ENCODE peak calls at places on chromosomes 16 and 17, in six cellular contexts. Q, V, H, P, B and C are unnamed samples.

GRCh38 chr17:26792486-26792885 is 501.4 kb upstream of the WSB1 start:
- DNase-seq in V (no peak), Q (peak), H (no peak), P (peak), B (no peak), C (no peak)

GRCh38 chr17:10295728-10296343 is 77.0 kb downstream of the MYH13 start:
- DNase-seq in V (peak), H (peak), B (no peak), Q (peak), P (peak), C (peak)

GRCh38 chr17:1399366-1399678 is 700 bp downstream of the YWHAE start:
- DNase-seq in B (no peak), H (no peak), V (no peak), Q (no peak), P (no peak), C (no peak)

GRCh38 chr16:69613283-69614154 is 47.8 kb downstream of the NFAT5 start:
- DNase-seq in H (no peak), V (no peak), P (peak), B (no peak), Q (no peak), C (no peak)

GRCh38 chr17:68305132-68305531 is 13.8 kb downstream of the ARSG start:
- DNase-seq in V (no peak), Q (no peak), B (no peak), P (peak), H (no peak), C (no peak)

GRCh38 chr17:64413505-64413904 is 22.8 kb upstream of the PECAM1 start:
- DNase-seq in H (peak), Q (no peak), P (no peak), V (no peak), B (no peak), C (no peak)

GRCh38 chr16:23379707-23380106 is 73.3 kb downstream of the COG7 start:
- DNase-seq in B (no peak), H (no peak), P (no peak), V (no peak), Q (no peak), C (no peak)

GRCh38 chr17:77125432-77125901 is 15.3 kb upstream of the SEC14L1 start:
- DNase-seq in V (no peak), H (no peak), P (peak), Q (peak), B (no peak), C (no peak)

GRCh38 chr17:28623696-28624095 is 9.7 kb upstream of the RSKR start:
- DNase-seq in Q (no peak), H (no peak), B (no peak), V (no peak), P (no peak), C (no peak)

GRCh38 chr17:74512041-74512440 is 19.2 kb downstream of the CD300LB start:
- DNase-seq in H (no peak), Q (peak), B (no peak), P (peak), V (peak), C (no peak)

GRCh38 chr16:68081796-68082567 is 3.2 kb upstream of the NFATC3 start:
- DNase-seq in V (no peak), B (no peak), H (no peak), P (no peak), Q (no peak), C (no peak)

GRCh38 chr17:31499771-31500554 is 108.5 kb downstream of the RAB11FIP4 start:
- DNase-seq in B (no peak), P (peak), H (no peak), V (peak), Q (peak), C (no peak)

GRCh38 chr16:31134091-31134571 is 1.4 kb downstream of the PRSS8 start:
- DNase-seq in B (no peak), Q (no peak), H (no peak), P (no peak), V (no peak), C (no peak)

GRCh38 chr16:397135-397661 is at the start of gene NME4:
- DNase-seq in H (no peak), V (no peak), P (peak), Q (no peak), B (no peak), C (no peak)

GRCh38 chr16:74625500-74626350 is 18.8 kb upstream of the GLG1 start:
- DNase-seq in B (no peak), Q (no peak), V (no peak), P (no peak), H (no peak), C (no peak)

GRCh38 chr16:21028728-21029127 is 121.9 kb downstream of the DNAH3 start:
- DNase-seq in V (no peak), H (no peak), Q (no peak), P (no peak), B (no peak), C (no peak)

GRCh38 chr17:38701504-38702165 is 3.4 kb upstream of the MLLT6 start:
- DNase-seq in P (peak), V (no peak), H (no peak), B (peak), Q (peak), C (no peak)

GRCh38 chr16:76885776-76886175 is 305.2 kb upstream of the MON1B start:
- DNase-seq in P (no peak), B (no peak), V (no peak), Q (no peak), H (no peak), C (no peak)

GRCh38 chr16:35797811-35798210 is 2338.4 kb downstream of the TP53TG3F start:
- DNase-seq in H (no peak), V (no peak), B (no peak), Q (no peak), P (no peak), C (no peak)

GRCh38 chr16:51149251-51149661 is 1.8 kb downstream of the SALL1 start:
- DNase-seq in Q (no peak), P (no peak), V (no peak), B (no peak), H (no peak), C (peak)

GRCh38 chr16:4232541-4233386 is 9.1 kb downstream of the SRL start:
- DNase-seq in Q (no peak), V (peak), B (no peak), P (no peak), H (no peak), C (no peak)

GRCh38 chr16:66740010-66740409 is 11.4 kb downstream of the DYNC1LI2 start:
- DNase-seq in V (no peak), P (peak), B (no peak), Q (no peak), H (no peak), C (no peak)

GRCh38 chr17:78125138-78125913 is 3.2 kb downstream of the TMC6 start:
- DNase-seq in H (no peak), B (no peak), V (no peak), Q (no peak), P (no peak), C (no peak)

GRCh38 chr16:4660454-4661007 is 32.8 kb upstream of the NUDT16L1 start:
- DNase-seq in Q (peak), V (peak), P (peak), H (peak), B (no peak), C (peak)

GRCh38 chr17:10172241-10172741 is 26.1 kb downstream of the GAS7 start:
- DNase-seq in P (peak), H (no peak), V (no peak), B (no peak), Q (peak), C (no peak)

GRCh38 chr16:72569677-72570076 is 397.7 kb upstream of the PMFBP1 start:
- DNase-seq in H (no peak), Q (no peak), V (no peak), B (no peak), P (no peak), C (no peak)

GRCh38 chr17:29250666-29251065 is 4.0 kb downstream of the CRYBA1 start:
- DNase-seq in Q (peak), B (no peak), V (no peak), H (no peak), P (peak), C (no peak)

GRCh38 chr17:282912-283882 is 69.4 kb downstream of the RPH3AL start:
- DNase-seq in V (no peak), B (no peak), P (no peak), H (no peak), Q (no peak), C (peak)

GRCh38 chr16:49959552-49960277 is 65.3 kb upstream of the CNEP1R1 start:
- DNase-seq in P (no peak), H (peak), V (no peak), B (no peak), Q (peak), C (no peak)

GRCh38 chr16:89322381-89323119 is 105.0 kb downstream of the ZNF778 start:
- DNase-seq in P (peak), V (peak), Q (peak), H (peak), B (no peak), C (peak)

GRCh38 chr16:1884155-1884760 is 12.3 kb upstream of the MEIOB start:
- DNase-seq in H (no peak), V (no peak), B (no peak), P (peak), Q (peak), C (no peak)

GRCh38 chr17:48044851-48045250 is 3.3 kb upstream of the NFE2L1 start:
- DNase-seq in V (no peak), Q (no peak), P (no peak), H (no peak), B (no peak), C (no peak)

GRCh38 chr17:48045270-48046001 is 2.7 kb upstream of the NFE2L1 start:
- DNase-seq in V (no peak), H (no peak), Q (no peak), P (no peak), B (peak), C (no peak)

GRCh38 chr17:48047113-48047740 is 932 bp upstream of the NFE2L1 start:
- DNase-seq in H (no peak), V (no peak), P (no peak), Q (no peak), B (no peak), C (no peak)

GRCh38 chr17:48047741-48048320 is 328 bp upstream of the NFE2L1 start:
- DNase-seq in Q (peak), H (peak), P (peak), B (peak), V (peak), C (peak)

DNA sequence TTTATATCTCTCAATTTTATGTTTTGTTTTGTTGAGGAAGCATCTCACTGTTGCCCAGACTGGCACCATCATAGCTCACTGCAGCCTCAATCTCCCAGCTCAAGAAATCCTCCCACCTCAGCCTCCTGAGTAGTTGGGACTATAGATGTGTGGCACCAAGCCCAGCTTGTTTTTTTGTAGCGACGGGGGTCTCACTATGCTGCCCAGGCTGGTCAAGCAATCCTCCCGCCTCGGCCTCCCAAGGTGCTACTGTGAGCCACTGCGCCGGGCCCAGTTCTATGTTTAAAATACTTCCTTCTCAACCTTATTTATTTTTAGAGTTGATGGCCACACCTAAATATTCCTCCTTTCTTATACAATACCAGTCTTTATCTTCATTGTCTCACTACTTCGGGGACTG is 1.9 kb upstream of the NFE2L1 start:
- DNase-seq in V (no peak), P (no peak), Q (no peak), H (no peak), B (no peak), C (no peak)
- H3K4me3 ChIP-seq in V (no peak), P (no peak), Q (peak), H (no peak), B (no peak), C (no peak)

GRCh38 chr17:70868134-70868533 is 698.8 kb downstream of the KCNJ2 start:
- DNase-seq in B (no peak), P (no peak), V (no peak), Q (no peak), H (no peak), C (no peak)

GRCh38 chr17:70859829-70860228 is 690.5 kb downstream of the KCNJ2 start:
- DNase-seq in V (no peak), Q (no peak), H (no peak), B (no peak), P (no peak), C (no peak)

GRCh38 chr17:70865993-70866804 is 696.9 kb downstream of the KCNJ2 start:
- DNase-seq in V (no peak), P (peak), H (no peak), Q (peak), B (no peak), C (no peak)

GRCh38 chr17:70862295-70862694 is 693.0 kb downstream of the KCNJ2 start:
- DNase-seq in V (no peak), B (no peak), P (no peak), Q (no peak), H (no peak), C (no peak)

GRCh38 chr17:70863436-70864248 is 694.3 kb downstream of the KCNJ2 start:
- DNase-seq in H (no peak), B (no peak), P (peak), V (no peak), Q (no peak), C (no peak)
- H3K4me3 ChIP-seq in H (no peak), B (no peak), P (no peak), V (no peak), Q (no peak), C (no peak)

GRCh38 chr17:82332669-82333278 is 792 bp downstream of the SECTM1 start:
- DNase-seq in V (no peak), P (peak), H (peak), Q (peak), B (no peak), C (peak)
- H3K4me3 ChIP-seq in V (peak), P (peak), H (peak), Q (peak), B (peak), C (peak)

GRCh38 chr17:15436399-15437369 is 30.7 kb downstream of the CDRT4 start:
- DNase-seq in P (peak), H (peak), B (peak), V (peak), Q (peak), C (peak)
- H3K4me3 ChIP-seq in P (no peak), H (no peak), B (no peak), V (no peak), Q (no peak), C (no peak)

DNA sequence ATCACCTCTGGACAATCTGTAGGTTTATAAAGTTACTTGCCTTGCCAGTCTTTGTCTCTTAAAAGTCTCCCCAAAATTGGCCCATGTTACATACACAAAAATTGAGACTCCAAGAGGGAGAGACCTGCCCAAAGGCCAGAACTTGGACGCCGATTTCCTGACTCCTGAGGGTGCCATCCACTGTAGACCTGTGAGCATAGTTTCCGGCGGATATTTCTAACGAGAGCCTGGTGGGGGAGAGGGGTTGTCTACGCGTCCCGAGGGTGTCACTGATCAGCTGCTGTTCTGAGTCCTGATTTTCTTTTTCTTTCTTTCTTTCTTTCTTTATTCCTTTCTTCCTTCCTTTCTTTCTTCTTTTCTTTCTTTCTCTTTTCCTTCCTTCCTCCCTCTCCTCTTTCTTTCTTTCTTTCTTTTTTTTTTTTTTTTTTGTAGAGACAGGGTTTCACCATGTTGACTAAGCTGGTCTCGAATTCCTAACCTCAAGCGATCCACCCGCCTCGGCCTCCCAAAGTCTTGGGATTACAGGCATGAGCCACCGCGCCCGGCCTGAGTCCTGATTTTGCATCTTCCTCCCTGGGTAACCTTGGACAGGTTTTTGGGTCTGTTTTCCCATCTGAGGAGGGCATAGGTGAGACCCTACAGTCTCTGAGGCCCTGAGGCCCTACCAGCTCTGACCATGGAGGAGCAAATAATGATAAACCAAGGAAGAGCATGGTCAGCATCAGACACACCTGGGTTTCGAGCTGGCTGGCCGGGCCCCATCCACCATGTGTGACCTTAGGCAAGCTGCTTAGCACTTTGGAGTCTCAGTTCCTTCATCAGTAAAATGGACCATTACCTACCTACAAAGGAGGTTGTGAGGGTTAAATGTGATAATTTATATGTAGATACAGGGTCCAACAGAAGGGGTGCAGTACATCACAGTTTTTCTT is 959 bp upstream of the NCBP3 start:
- DNase-seq in Q (no peak), H (no peak), V (no peak), P (no peak), B (no peak), C (no peak)
- H3K4me3 ChIP-seq in Q (no peak), H (no peak), V (peak), P (no peak), B (no peak), C (no peak)

GRCh38 chr16:57578521-57579360 is 36.3 kb downstream of the ADGRG5 start:
- DNase-seq in P (peak), Q (no peak), V (no peak), H (no peak), B (no peak), C (no peak)

GRCh38 chr16:57575468-57576277 is 33.2 kb downstream of the ADGRG5 start:
- DNase-seq in V (no peak), B (no peak), P (no peak), H (no peak), Q (no peak), C (no peak)

GRCh38 chr16:57576429-57576870 is 34.0 kb downstream of the ADGRG5 start:
- DNase-seq in Q (peak), V (peak), H (peak), B (peak), P (peak), C (peak)

GRCh38 chr16:57577691-57578224 is 35.3 kb downstream of the ADGRG5 start:
- DNase-seq in P (peak), V (no peak), B (no peak), Q (no peak), H (peak), C (no peak)

DNA sequence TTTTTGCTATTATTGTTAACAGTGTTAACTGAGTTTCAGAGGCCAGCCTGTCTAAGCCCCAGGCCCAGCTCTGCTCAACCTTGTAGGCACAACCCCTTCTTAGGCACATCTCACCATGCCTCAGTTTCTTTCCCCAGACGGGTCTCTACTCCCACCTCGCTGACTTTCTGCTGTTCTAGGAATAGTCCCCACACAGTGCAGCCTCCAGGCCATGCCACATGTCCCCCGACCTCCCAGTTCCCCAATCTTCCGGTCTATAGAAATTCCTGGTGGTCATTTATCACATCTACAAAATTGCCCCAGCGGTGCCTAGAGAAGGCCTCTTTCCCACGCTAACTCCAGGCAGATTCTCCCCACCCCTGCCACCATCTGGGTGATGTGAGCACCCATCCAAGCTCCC is 34.8 kb downstream of the ADGRG5 start:
- DNase-seq in V (no peak), Q (no peak), B (no peak), P (no peak), H (no peak), C (peak)
- H3K4me3 ChIP-seq in V (no peak), Q (no peak), B (no peak), P (no peak), H (no peak), C (no peak)